ENCODE peak calls at places on chromosomes 7 and 10, in nine cellular contexts. U is HFF-Myc; O is Calu3; Q is foreskin fibroblast; C is nephron progenitor cell; I is tibial nerve; X is adrenal gland; B is activated CD8-positive, alpha-beta T cell treated with anti-CD3 and anti-CD28 coated beads for 36 hours; Y is endothelial cell. F is an unnamed sample.

GRCh38 chr7:45259966-45260646 is 102.5 kb downstream of the RAMP3 start:
- DNase-seq in O (peak; percentile 82), C (peak; percentile 88), Q (peak; percentile 63), U (no peak), Y (peak; percentile 81), B (peak; percentile 79), I (peak; percentile 27), X (peak; percentile 70), F (no peak)

GRCh38 chr10:123782549-123782948 is 109.1 kb downstream of the CPXM2 start:
- DNase-seq in O (no peak), Y (no peak), C (no peak), B (no peak), Q (no peak), X (peak; percentile 10), I (no peak), U (no peak), F (no peak)

GRCh38 chr10:25565570-25565969 is 368.5 kb upstream of the MYO3A start:
- DNase-seq in I (no peak), B (no peak), U (no peak), O (no peak), Y (no peak), Q (no peak), X (no peak), C (no peak), F (no peak)

GRCh38 chr7:134174797-134175261 is 47.7 kb downstream of the LRGUK start:
- DNase-seq in U (peak; percentile 69), O (peak; percentile 26), B (peak; percentile 25), Y (no peak), Q (peak; percentile 94), X (no peak), C (no peak), I (no peak), F (no peak)

GRCh38 chr10:4450981-4451501 is 375.0 kb upstream of the AKR1E2 start:
- DNase-seq in X (no peak), Y (peak; percentile 11), Q (peak; percentile 94), I (no peak), B (no peak), C (no peak), U (peak; percentile 70), O (no peak), F (no peak)

GRCh38 chr7:66930341-66930740 is 9.3 kb downstream of the TMEM248 start:
- DNase-seq in O (no peak), B (no peak), Y (peak; percentile 5), U (no peak), Q (peak; percentile 47), X (no peak), C (peak; percentile 43), I (no peak), F (no peak)

GRCh38 chr10:29119374-29119773 is 169.5 kb upstream of the LYZL1 start:
- DNase-seq in C (peak; percentile 61), B (peak; percentile 41), X (peak; percentile 57), U (no peak), O (peak; percentile 66), Y (peak; percentile 47), I (no peak), Q (no peak), F (no peak)

GRCh38 chr7:142854505-142855400 is at the start of gene EPHB6:
- DNase-seq in I (peak; percentile 63), U (no peak), O (peak; percentile 79), Q (peak; percentile 87), X (peak; percentile 63), C (peak; percentile 83), B (peak; percentile 58), Y (peak; percentile 49), F (peak; percentile 89)

GRCh38 chr7:155798673-155799439 is 13.4 kb downstream of the SHH start:
- DNase-seq in X (no peak), I (no peak), O (no peak), Q (no peak), B (no peak), U (no peak), Y (no peak), C (no peak), F (no peak)

GRCh38 chr7:105011771-105012502 is 2.1 kb upstream of the KMT2E start:
- DNase-seq in I (no peak), Y (peak; percentile 21), X (no peak), O (no peak), C (peak; percentile 14), Q (no peak), U (no peak), B (peak; percentile 60), F (no peak)

GRCh38 chr7:124779194-124779593 is 13.6 kb upstream of the GPR37 start:
- DNase-seq in C (no peak), Q (no peak), I (no peak), B (no peak), X (no peak), O (no peak), Y (no peak), U (no peak), F (no peak)

GRCh38 chr7:15471387-15471786 is 90.4 kb downstream of the AGMO start:
- DNase-seq in B (no peak), C (no peak), X (no peak), Q (no peak), U (no peak), Y (no peak), O (no peak), I (no peak), F (no peak)

GRCh38 chr10:95478935-95479334 is 82.2 kb downstream of the SORBS1 start:
- DNase-seq in B (no peak), Y (no peak), Q (peak; percentile 8), X (no peak), O (no peak), I (no peak), U (no peak), C (no peak), F (peak; percentile 84)

GRCh38 chr7:81908220-81908619 is 138.4 kb upstream of the HGF start:
- DNase-seq in C (no peak), I (no peak), Q (peak; percentile 11), O (no peak), B (no peak), U (no peak), X (no peak), Y (no peak), F (no peak)

GRCh38 chr7:24899905-24900304 is 80.1 kb downstream of the OSBPL3 start:
- DNase-seq in C (no peak), O (no peak), X (no peak), Y (no peak), I (no peak), B (no peak), U (no peak), Q (no peak), F (no peak)

GRCh38 chr7:28573751-28574295 is 161.5 kb downstream of the CREB5 start:
- DNase-seq in Q (no peak), O (peak; percentile 17), B (no peak), Y (no peak), I (no peak), U (no peak), C (no peak), X (no peak), F (no peak)

GRCh38 chr10:191703-192518 is 56.7 kb downstream of the ZMYND11 start:
- DNase-seq in C (no peak), Y (no peak), B (no peak), U (no peak), I (no peak), O (no peak), Q (peak; percentile 87), X (peak; percentile 74), F (no peak)

GRCh38 chr7:50739744-50740455 is 42.8 kb downstream of the GRB10 start:
- DNase-seq in U (no peak), I (no peak), Q (peak; percentile 44), X (no peak), C (no peak), Y (no peak), B (peak; percentile 76), O (no peak), F (no peak)

GRCh38 chr7:129845972-129846327 is 106.8 kb downstream of the UBE2H start:
- DNase-seq in O (no peak), Q (peak; percentile 81), I (no peak), Y (no peak), X (no peak), U (no peak), C (no peak), B (no peak), F (no peak)

GRCh38 chr10:86362566-86363183 is 3.9 kb downstream of the GRID1 start:
- DNase-seq in X (peak; percentile 45), U (no peak), C (no peak), Y (no peak), Q (no peak), O (no peak), B (no peak), I (no peak), F (no peak)

GRCh38 chr7:118169146-118169545 is 14.8 kb upstream of the LSM8 start:
- DNase-seq in O (no peak), C (no peak), Y (no peak), B (no peak), X (no peak), I (no peak), U (no peak), Q (no peak), F (no peak)
- TF ChIP-seq CTCF in O (no peak), C (no peak), Y (no peak), B (no peak), X (no peak), I (no peak), U (peak; percentile 5), Q (no peak), F (no peak)

GRCh38 chr7:98168904-98169621 is 42.2 kb upstream of the BHLHA15 start:
- DNase-seq in B (no peak), I (no peak), O (no peak), Y (no peak), X (no peak), U (no peak), Q (no peak), C (no peak), F (no peak)
- TF ChIP-seq CTCF in B (peak; percentile 14), I (no peak), O (no peak), Y (no peak), X (no peak), U (no peak), Q (no peak), C (no peak), F (no peak)

GRCh38 chr7:87885018-87885417 is 8.7 kb downstream of the DBF4 start:
- DNase-seq in B (no peak), C (no peak), O (no peak), Y (no peak), Q (no peak), U (no peak), X (no peak), I (no peak), F (no peak)
- TF ChIP-seq CTCF in B (no peak), C (no peak), O (no peak), Y (no peak), Q (no peak), U (no peak), X (no peak), I (no peak), F (no peak)

GRCh38 chr10:2081501-2081900 is 344.2 kb upstream of the ADARB2 start:
- DNase-seq in O (no peak), I (no peak), U (no peak), B (no peak), Q (no peak), C (no peak), Y (peak; percentile 11), X (no peak), F (no peak)

GRCh38 chr10:2079603-2080078 is 342.3 kb upstream of the ADARB2 start:
- DNase-seq in Q (no peak), O (no peak), U (no peak), C (peak; percentile 13), Y (no peak), X (no peak), B (no peak), I (no peak), F (no peak)

GRCh38 chr10:2083591-2083990 is 346.3 kb upstream of the ADARB2 start:
- DNase-seq in X (no peak), Y (no peak), C (no peak), U (no peak), Q (no peak), O (no peak), B (no peak), I (no peak), F (no peak)
- TF ChIP-seq CTCF in X (no peak), Y (no peak), C (no peak), U (no peak), Q (no peak), O (no peak), B (no peak), I (no peak), F (no peak)

F was measured in ascending aorta.